ENCODE peak calls at places on chromosomes 2 and 18, in eight cellular contexts. R, C, Z, M, S, U, N and O are unnamed samples.

GRCh38 chr2:67824196-67824595 is 238.6 kb downstream of the C1D start:
- DNase-seq in R (no peak), M (no peak), N (no peak), Z (no peak), S (no peak), C (no peak), U (no peak), O (no peak)

GRCh38 chr2:241817126-241817820 is 8.3 kb downstream of the NEU4 start:
- DNase-seq in Z (no peak), C (no peak), M (no peak), U (no peak), R (no peak), N (peak; percentile 34), S (peak; percentile 68), O (no peak)

GRCh38 chr18:49563130-49563540 is 1.3 kb downstream of the LIPG start:
- DNase-seq in M (no peak), U (no peak), C (no peak), S (no peak), Z (no peak), R (no peak), N (no peak), O (no peak)

GRCh38 chr2:96329416-96329815 is 4.3 kb downstream of the ITPRIPL1 start:
- DNase-seq in Z (no peak), R (no peak), C (no peak), M (no peak), S (no peak), N (no peak), U (no peak), O (no peak)

GRCh38 chr2:27832396-27832795 is 57.8 kb downstream of the RBKS start:
- DNase-seq in N (no peak), R (peak; percentile 41), Z (no peak), M (no peak), U (no peak), C (no peak), S (no peak), O (no peak)

GRCh38 chr18:50072146-50072545 is 122.8 kb downstream of the MYO5B start:
- DNase-seq in N (no peak), S (no peak), Z (no peak), R (no peak), C (no peak), U (no peak), M (no peak), O (peak; percentile 64)

GRCh38 chr2:70903641-70904340 is 31.9 kb upstream of the ATP6V1B1 start:
- DNase-seq in R (no peak), N (no peak), M (no peak), S (no peak), U (no peak), Z (no peak), C (no peak), O (no peak)

GRCh38 chr18:63225434-63225833 is 94.1 kb downstream of the BCL2 start:
- DNase-seq in C (no peak), R (no peak), S (no peak), M (no peak), N (no peak), U (no peak), Z (no peak), O (no peak)

GRCh38 chr2:45986509-45986908 is 310.7 kb upstream of the EPAS1 start:
- DNase-seq in S (no peak), C (no peak), N (peak; percentile 21), Z (peak; percentile 36), M (no peak), R (no peak), U (no peak), O (peak; percentile 33)

GRCh38 chr2:209331291-209331844 is 92.5 kb upstream of the MAP2 start:
- DNase-seq in C (no peak), Z (no peak), R (no peak), N (no peak), M (no peak), S (no peak), U (no peak), O (no peak)

GRCh38 chr18:24964213-24964612 is 387.8 kb downstream of the ZNF521 start:
- DNase-seq in C (no peak), M (no peak), U (no peak), Z (no peak), R (no peak), S (no peak), N (peak; percentile 22), O (no peak)

GRCh38 chr2:191385416-191386160 is 140.4 kb downstream of the MYO1B start:
- DNase-seq in S (no peak), Z (no peak), R (no peak), C (no peak), U (no peak), N (no peak), M (no peak), O (no peak)

GRCh38 chr2:195535911-195536522 is 121.0 kb upstream of the SLC39A10 start:
- DNase-seq in Z (no peak), U (no peak), R (no peak), M (peak; percentile 63), N (peak; percentile 63), S (no peak), C (peak; percentile 42), O (no peak)

GRCh38 chr2:234363011-234363487 is 133.8 kb downstream of the ARL4C start:
- DNase-seq in R (no peak), M (no peak), Z (peak; percentile 27), S (no peak), U (no peak), C (no peak), N (no peak), O (no peak)

GRCh38 chr18:49725809-49726514 is 87.4 kb downstream of the ACAA2 start:
- DNase-seq in M (no peak), R (peak; percentile 26), U (no peak), C (no peak), S (peak; percentile 83), Z (peak; percentile 61), N (peak; percentile 30), O (no peak)

GRCh38 chr2:166451451-166451850 is 42.6 kb downstream of the SCN7A start:
- DNase-seq in N (no peak), Z (no peak), S (no peak), C (no peak), M (no peak), U (no peak), R (no peak), O (no peak)

GRCh38 chr18:48340502-48340901 is 68.7 kb downstream of the ZBTB7C start:
- DNase-seq in M (no peak), C (no peak), Z (no peak), N (no peak), S (no peak), R (no peak), U (peak; percentile 57), O (no peak)

GRCh38 chr2:232615339-232615738 is 18.1 kb upstream of the EFHD1 start:
- DNase-seq in C (no peak), N (no peak), Z (no peak), S (no peak), R (no peak), M (no peak), U (no peak), O (no peak)

GRCh38 chr2:201707753-201708152 is 9.3 kb upstream of the MPP4 start:
- DNase-seq in C (no peak), U (no peak), M (no peak), R (no peak), N (no peak), S (no peak), Z (no peak), O (no peak)

GRCh38 chr2:163132850-163133249 is 294.3 kb upstream of the KCNH7 start:
- DNase-seq in C (no peak), Z (no peak), N (no peak), S (no peak), U (no peak), M (no peak), R (no peak), O (no peak)

GRCh38 chr2:63667132-63667531 is 78.4 kb downstream of the MDH1 start:
- DNase-seq in N (no peak), R (no peak), Z (peak; percentile 70), C (no peak), M (no peak), U (peak; percentile 57), S (no peak), O (peak; percentile 83)

GRCh38 chr2:15177103-15177502 is 384.0 kb downstream of the NBAS start:
- DNase-seq in S (no peak), N (no peak), R (peak; percentile 15), C (peak; percentile 29), U (no peak), Z (no peak), M (peak; percentile 44), O (no peak)

GRCh38 chr2:121334581-121335293 is 49.7 kb upstream of the TFCP2L1 start:
- DNase-seq in C (no peak), U (no peak), N (no peak), S (peak; percentile 67), M (no peak), R (no peak), Z (no peak), O (no peak)

GRCh38 chr2:164934790-164935466 is 20.4 kb downstream of the SLC38A11 start:
- DNase-seq in R (no peak), M (no peak), N (no peak), S (no peak), Z (no peak), U (no peak), C (no peak), O (no peak)

GRCh38 chr18:13877133-13877532 is 38.2 kb downstream of the MC2R start:
- DNase-seq in U (no peak), Z (no peak), R (no peak), N (no peak), C (no peak), M (no peak), S (no peak), O (no peak)

GRCh38 chr2:655626-656025 is 21.6 kb downstream of the TMEM18 start:
- DNase-seq in S (peak; percentile 18), R (no peak), U (peak; percentile 10), N (no peak), Z (no peak), C (no peak), M (no peak), O (no peak)